ENCODE peak calls at places on chromosomes 6 and 20, in five cellular contexts. R is left lung, H is HCT116, V is suprapubic skin, C is AG10803. W is an unnamed sample.

GRCh38 chr20:53570446-53571276 is 23.0 kb downstream of the ZNF217 start:
- DNase-seq in R (no peak), H (no peak), C (no peak), V (peak), W (no peak)

GRCh38 chr6:166691199-166691598 is 64.1 kb upstream of the RPS6KA2 start:
- DNase-seq in H (peak), V (no peak), C (no peak), R (no peak), W (peak)

GRCh38 chr6:41732149-41732548 is 3.3 kb downstream of the TFEB start:
- DNase-seq in R (no peak), V (no peak), H (no peak), C (no peak), W (no peak)

GRCh38 chr6:21984135-21984534 is 312.7 kb downstream of the PRL start:
- DNase-seq in V (no peak), H (no peak), R (no peak), C (no peak), W (no peak)

GRCh38 chr6:28429781-28430180 is 13.5 kb downstream of the ZSCAN23 start:
- DNase-seq in R (no peak), C (no peak), V (no peak), H (no peak), W (no peak)

GRCh38 chr6:90413867-90414266 is 117.2 kb upstream of the BACH2 start:
- DNase-seq in C (no peak), V (no peak), R (no peak), H (no peak), W (no peak)

GRCh38 chr6:151847064-151847463 is 39.6 kb downstream of the ESR1 start:
- DNase-seq in V (no peak), H (no peak), R (no peak), C (peak), W (peak)

GRCh38 chr6:45377041-45377554 is 636 bp downstream of the SUPT3H start:
- DNase-seq in V (no peak), R (no peak), C (peak), H (no peak), W (no peak)

GRCh38 chr20:34704177-34705007 is at the start of gene TP53INP2:
- DNase-seq in R (peak), H (peak), C (peak), V (peak), W (peak)

GRCh38 chr20:63094767-63095499 is 88.2 kb upstream of the BHLHE23 start:
- DNase-seq in C (no peak), R (peak), H (no peak), V (no peak), W (no peak)

GRCh38 chr6:5238336-5238735 is 22.4 kb downstream of the LYRM4 start:
- DNase-seq in C (no peak), H (no peak), V (no peak), R (no peak), W (no peak)

GRCh38 chr6:52574709-52575489 is 2.0 kb downstream of the TRAM2 start:
- DNase-seq in C (peak), V (no peak), H (no peak), R (no peak), W (no peak)

GRCh38 chr20:2914160-2914559 is 40.9 kb downstream of the PTPRA start:
- DNase-seq in H (no peak), V (no peak), R (no peak), C (no peak), W (peak)

GRCh38 chr20:25248501-25249172 is 752 bp downstream of the PYGB start:
- DNase-seq in C (peak), H (no peak), V (peak), R (peak), W (no peak)

GRCh38 chr6:154606860-154607259 is 96.4 kb upstream of the CNKSR3 start:
- DNase-seq in R (no peak), H (no peak), C (no peak), V (no peak), W (no peak)

GRCh38 chr20:35320396-35321126 is 28.3 kb upstream of the FAM83C start:
- DNase-seq in H (peak), V (no peak), R (no peak), C (peak), W (peak)

GRCh38 chr20:37955511-37955910 is 52.6 kb downstream of the VSTM2L start:
- DNase-seq in C (no peak), H (no peak), R (no peak), V (peak), W (no peak)

GRCh38 chr6:34234667-34235604 is 1.7 kb upstream of the HMGA1 start:
- DNase-seq in V (no peak), R (peak), C (no peak), H (no peak), W (no peak)

GRCh38 chr20:33789109-33789857 is 21.9 kb upstream of the CHMP4B start:
- DNase-seq in R (no peak), H (peak), C (peak), V (no peak), W (peak)

GRCh38 chr6:35804996-35805736 is at the start of gene LHFPL5:
- DNase-seq in C (no peak), V (no peak), R (peak), H (no peak), W (peak)

GRCh38 chr6:36123270-36124139 is 6.8 kb upstream of the MAPK13 start:
- DNase-seq in R (peak), V (peak), H (peak), C (peak), W (peak)

GRCh38 chr20:41989935-41990635 is 371.9 kb upstream of the CHD6 start:
- DNase-seq in V (no peak), C (no peak), R (no peak), H (no peak), W (no peak)

GRCh38 chr6:143955971-143956370 is 52.1 kb downstream of the PLAGL1 start:
- DNase-seq in R (no peak), V (no peak), H (no peak), C (no peak), W (no peak)

GRCh38 chr6:121901432-121901831 is 466.0 kb downstream of the GJA1 start:
- DNase-seq in V (no peak), H (no peak), C (no peak), R (no peak), W (no peak)

GRCh38 chr6:33073431-33073871 is at the start of gene HLA-DPA1:
- DNase-seq in V (no peak), R (no peak), H (peak), C (peak), W (peak)

GRCh38 chr6:37109714-37110454 is 60.1 kb upstream of the PIM1 start:
- DNase-seq in R (no peak), H (no peak), V (no peak), C (no peak), W (no peak)

GRCh38 chr6:106379951-106380350 is 19.4 kb downstream of the CRYBG1 start:
- DNase-seq in C (no peak), H (no peak), R (no peak), V (no peak), W (no peak)

GRCh38 chr6:28880894-28881780 is 42.6 kb downstream of the TRIM27 start:
- DNase-seq in H (peak), V (no peak), R (no peak), C (peak), W (peak)

GRCh38 chr6:44735631-44735963 is 348.1 kb downstream of the CDC5L start:
- DNase-seq in H (no peak), V (no peak), C (peak), R (no peak), W (peak)

GRCh38 chr6:38876470-38876869 is 161.4 kb downstream of the DNAH8 start:
- DNase-seq in R (no peak), V (no peak), H (no peak), C (no peak), W (no peak)

GRCh38 chr6:25882066-25882496 is 8.0 kb upstream of the SLC17A3 start:
- DNase-seq in R (peak), V (no peak), H (no peak), C (no peak), W (no peak)

GRCh38 chr20:38523697-38524096 is 51.1 kb downstream of the RALGAPB start:
- DNase-seq in C (peak), H (no peak), R (no peak), V (no peak), W (no peak)

GRCh38 chr6:162029873-162030576 is 697.5 kb downstream of the PRKN start:
- DNase-seq in R (no peak), C (no peak), H (no peak), V (no peak), W (no peak)

DNA sequence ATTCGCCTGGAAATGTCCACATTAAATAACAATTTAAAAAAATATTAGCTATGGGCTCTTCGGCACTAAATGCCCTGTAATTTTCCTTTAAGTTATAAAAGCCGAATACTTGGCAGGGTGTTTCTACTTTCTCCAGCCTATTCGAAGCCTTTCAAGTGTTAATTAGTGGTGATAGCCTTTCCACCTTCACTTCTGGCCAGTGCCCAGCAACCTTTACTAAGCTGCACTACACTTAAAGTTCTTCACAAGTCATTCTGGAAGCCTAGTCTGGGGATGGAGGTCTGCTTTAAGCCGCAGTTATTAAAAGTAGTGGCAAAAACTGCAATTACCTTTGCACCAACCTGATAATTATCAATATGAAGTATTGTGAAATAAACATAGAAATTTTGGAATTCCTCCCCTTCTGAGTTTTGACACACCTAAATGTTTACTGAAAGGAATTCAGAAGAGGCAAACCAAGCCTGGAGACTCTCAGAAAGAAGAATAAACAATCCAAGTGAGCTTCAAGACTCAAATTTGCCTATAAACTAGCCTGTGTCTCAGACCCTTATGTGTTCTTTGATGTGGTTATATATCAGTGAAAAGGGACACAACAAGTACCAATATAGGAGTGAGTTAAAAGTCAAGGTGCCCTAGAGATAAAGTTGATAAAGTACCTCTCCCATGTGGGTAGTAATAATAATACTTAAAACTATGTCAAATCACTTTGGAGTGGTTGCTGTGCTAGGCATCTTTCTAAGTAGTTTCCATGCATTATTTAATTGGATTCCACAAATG is 100.7 kb downstream of the BMP5 start:
- DNase-seq in C (no peak), V (no peak), R (no peak), H (no peak), W (no peak)
- TF ChIP-seq CTCF in C (no peak), V (no peak), R (no peak), H (no peak), W (no peak)

GRCh38 chr6:15423286-15423957 is 177.6 kb downstream of the JARID2 start:
- DNase-seq in H (no peak), R (no peak), V (no peak), C (peak), W (no peak)
- TF ChIP-seq CTCF in H (no peak), R (no peak), V (no peak), C (no peak), W (no peak)

DNA sequence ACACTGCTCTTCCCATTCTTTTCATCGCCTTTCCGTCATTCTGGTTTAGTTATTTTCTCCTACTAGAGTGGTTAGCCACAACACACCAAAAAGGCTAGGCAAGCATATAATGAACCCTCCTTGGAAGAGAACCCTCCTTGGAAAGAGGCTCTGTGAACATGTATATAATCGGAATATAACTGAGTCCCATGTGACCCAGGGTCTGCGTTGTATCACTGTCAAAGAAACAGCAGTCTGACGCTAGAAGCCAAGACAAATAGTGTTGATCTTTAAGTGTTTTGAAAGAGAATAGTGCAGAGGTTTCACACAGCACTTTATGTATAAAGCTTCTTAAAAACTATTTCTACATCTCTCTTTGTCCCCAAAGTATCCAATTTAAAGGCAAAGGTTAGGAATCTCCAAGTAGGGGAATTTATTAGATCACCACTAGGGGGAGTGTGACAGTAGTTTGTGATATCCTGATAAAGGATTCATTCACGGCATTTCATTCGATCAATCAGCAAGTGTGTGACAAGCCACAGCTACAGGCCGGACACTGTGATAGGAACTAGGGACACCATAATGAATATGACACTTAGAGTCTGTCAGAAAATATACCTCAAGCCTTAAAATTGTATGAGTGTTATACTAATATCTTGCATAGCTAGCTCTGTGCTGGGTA is 395.3 kb downstream of the CD109 start:
- DNase-seq in H (peak), V (no peak), R (no peak), C (peak), W (peak)
- TF ChIP-seq CTCF in H (peak), V (peak), R (peak), C (peak), W (peak)

GRCh38 chr6:31474871-31475286 is 23.1 kb upstream of the MICB start:
- DNase-seq in C (no peak), H (no peak), R (no peak), V (peak), W (peak)
- TF ChIP-seq CTCF in C (peak), H (peak), R (no peak), V (no peak), W (peak)

DNA sequence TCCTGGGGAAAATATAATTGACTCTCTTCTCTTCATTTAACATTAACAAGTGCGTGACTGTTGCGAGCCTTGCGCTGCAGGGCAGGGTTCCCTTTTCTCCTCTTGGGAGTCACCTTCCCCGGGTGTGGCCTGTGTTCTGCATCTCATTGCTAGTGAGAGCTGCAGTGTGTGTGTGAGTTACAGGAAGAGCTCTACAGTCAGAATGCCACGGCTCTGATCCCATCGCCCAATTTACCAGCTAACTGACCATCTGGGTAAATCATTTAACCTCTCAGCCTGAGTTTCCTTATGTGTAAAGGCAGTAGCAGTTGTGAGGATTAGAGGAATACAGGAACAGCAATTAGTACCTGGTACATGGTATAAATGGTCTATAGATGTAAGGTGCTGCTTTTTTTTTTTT is 106.8 kb upstream of the NUP153 start:
- DNase-seq in R (no peak), C (no peak), V (no peak), H (no peak), W (no peak)
- TF ChIP-seq CTCF in R (no peak), C (no peak), V (no peak), H (no peak), W (no peak)

DNA sequence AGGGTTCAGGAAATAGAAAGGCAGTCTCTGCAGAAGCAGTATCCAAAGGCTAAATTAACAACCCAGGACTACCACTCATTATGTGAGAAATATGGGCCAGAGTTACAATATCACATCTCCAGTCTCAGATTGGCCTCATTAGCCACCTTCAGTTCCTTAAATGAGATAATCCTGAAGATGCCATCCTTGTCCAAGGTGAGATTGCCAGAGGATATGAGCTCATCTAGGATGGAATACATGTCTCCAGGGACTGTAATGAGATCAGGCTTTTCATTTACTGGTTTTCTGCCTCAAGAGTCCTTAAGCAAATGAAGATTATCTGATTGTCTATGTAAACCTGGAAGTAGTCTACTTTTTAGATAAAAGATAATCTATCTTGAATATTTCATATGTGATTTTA is 196.3 kb downstream of the FUT9 start:
- DNase-seq in V (no peak), R (no peak), C (no peak), H (no peak), W (no peak)
- TF ChIP-seq CTCF in V (no peak), R (no peak), C (no peak), H (no peak), W (no peak)

DNA sequence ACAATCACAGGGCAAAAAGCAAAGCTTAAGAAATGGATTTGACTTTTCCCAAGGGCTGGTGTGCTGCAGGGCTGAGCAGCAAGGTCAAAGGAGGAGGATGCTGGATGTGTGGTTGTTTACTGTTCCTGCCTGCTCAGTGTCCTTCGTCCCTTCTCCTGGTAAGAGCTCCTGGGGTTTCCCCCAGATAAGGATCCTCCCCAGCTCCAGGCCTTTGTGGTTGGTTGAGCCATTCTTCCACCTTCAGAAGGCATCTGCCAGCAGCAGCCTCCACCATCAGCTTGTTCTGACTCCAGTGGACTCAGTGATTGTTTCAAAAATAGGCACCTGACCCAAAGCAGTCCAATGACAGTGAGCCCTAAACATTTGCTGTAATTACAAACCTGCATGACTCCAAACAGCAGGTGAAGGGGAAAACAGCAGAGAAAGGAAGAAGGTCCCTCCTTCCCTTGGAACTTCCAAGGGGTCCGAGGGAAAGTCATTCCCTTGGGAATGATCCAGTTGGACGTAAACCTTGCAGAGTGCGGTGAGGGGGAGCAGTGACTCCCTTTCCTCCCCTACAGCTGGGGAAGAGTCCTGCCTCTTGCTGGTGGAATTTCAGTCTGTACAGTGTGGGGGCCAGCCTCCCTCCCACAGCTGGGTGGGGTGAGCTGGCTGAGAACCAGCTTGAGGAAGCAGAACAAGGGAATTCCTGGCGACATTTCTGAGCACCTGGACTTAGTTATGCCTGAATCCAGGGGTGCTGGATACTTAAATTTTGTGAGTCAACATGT is 152.3 kb downstream of the ANKRD60 start:
- DNase-seq in R (no peak), C (peak), H (no peak), V (no peak), W (no peak)
- TF ChIP-seq CTCF in R (no peak), C (no peak), H (no peak), V (no peak), W (no peak)

GRCh38 chr6:70566751-70567382 is at the start of gene SDHAF4:
- DNase-seq in C (peak), R (peak), H (peak), V (peak), W (peak)
- TF ChIP-seq CTCF in C (peak), R (no peak), H (no peak), V (no peak), W (no peak)

GRCh38 chr6:75284285-75285155 is at the start of gene TMEM30A:
- DNase-seq in C (peak), H (peak), R (peak), V (peak), W (peak)
- TF ChIP-seq CTCF in C (peak), H (no peak), R (no peak), V (no peak), W (no peak)

GRCh38 chr6:57327311-57327710 is 9.9 kb downstream of the PRIM2 start:
- DNase-seq in C (no peak), V (no peak), R (no peak), H (no peak), W (no peak)

GRCh38 chr6:57328074-57328473 is 10.6 kb downstream of the PRIM2 start:
- DNase-seq in V (no peak), H (no peak), C (no peak), R (no peak), W (no peak)

GRCh38 chr6:57329933-57330332 is 12.5 kb downstream of the PRIM2 start:
- DNase-seq in V (no peak), R (no peak), H (no peak), C (no peak), W (no peak)

DNA sequence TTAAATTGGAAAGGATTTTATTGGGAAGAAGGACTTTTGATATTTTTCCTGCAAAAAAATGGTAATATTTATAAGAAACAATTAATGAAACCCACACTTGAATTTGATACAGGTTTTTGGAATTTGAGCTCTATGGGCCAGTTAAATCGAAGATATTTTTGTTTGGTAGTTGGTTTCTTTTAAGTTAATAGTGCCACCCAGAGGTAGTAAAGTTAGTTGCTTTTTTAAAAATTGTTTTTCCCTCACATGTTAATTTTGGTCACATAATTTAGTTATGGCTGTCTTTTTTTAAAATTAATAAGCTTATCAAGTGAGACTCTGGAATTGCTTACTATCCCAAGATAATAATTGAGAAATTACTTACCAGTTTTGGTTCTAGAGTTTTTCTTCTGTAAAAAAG is 7.1 kb downstream of the PRIM2 start:
- DNase-seq in V (no peak), H (no peak), R (no peak), C (peak), W (no peak)
- TF ChIP-seq CTCF in V (no peak), H (peak), R (no peak), C (peak), W (peak)